ENCODE peak calls at places on chromosomes 13 and 19, in four cellular contexts. U is body of pancreas, R is tibial nerve, X is breast epithelium. F is an unnamed sample. For H3K4me1 and H3K9me3, the result is how much of the 10 kb centered on the place peaks cover.

GRCh38 chr19:28710278-28710677 is 502.7 kb downstream of the UQCRFS1 start:
- DNase-seq in U (no peak), R (no peak), X (no peak), F (no peak)

GRCh38 chr19:46265217-46265828 is 31.5 kb upstream of the HIF3A start:
- DNase-seq in U (peak), R (no peak), X (peak), F (no peak)

GRCh38 chr19:13228561-13228960 is 78.3 kb downstream of the IER2 start:
- DNase-seq in U (no peak), R (no peak), X (no peak), F (no peak)

GRCh38 chr13:30108913-30109237 is 198.5 kb downstream of the KATNAL1 start:
- DNase-seq in U (peak), R (no peak), X (peak), F (no peak)

GRCh38 chr19:7904074-7905020 is 670 bp downstream of the MAP2K7 start:
- DNase-seq in U (no peak), R (no peak), X (peak), F (no peak)

GRCh38 chr19:15426485-15427349 is 7.9 kb upstream of the AKAP8L start:
- DNase-seq in U (no peak), R (no peak), X (no peak), F (no peak)

GRCh38 chr19:34118879-34119748 is 53.2 kb upstream of the LSM14A start:
- DNase-seq in U (no peak), R (no peak), X (no peak), F (no peak)

GRCh38 chr19:32631381-32631780 is 43.6 kb downstream of the ANKRD27 start:
- DNase-seq in U (no peak), R (no peak), X (no peak), F (no peak)

GRCh38 chr19:14957464-14957863 is 16.2 kb downstream of the OR7C2 start:
- DNase-seq in U (no peak), R (no peak), X (no peak), F (no peak)

GRCh38 chr19:55089279-55089944 is 13.7 kb downstream of the EPS8L1 start:
- DNase-seq in U (no peak), R (no peak), X (no peak), F (no peak)

GRCh38 chr19:29992233-29992867 is 50.3 kb downstream of the URI1 start:
- DNase-seq in U (no peak), R (no peak), X (no peak), F (no peak)

GRCh38 chr19:35408284-35409171 is 37.7 kb downstream of the GPR42 start:
- DNase-seq in U (no peak), R (no peak), X (no peak), F (no peak)

GRCh38 chr13:21884965-21885567 is 214.2 kb downstream of the FGF9 start:
- DNase-seq in U (no peak), R (no peak), X (no peak), F (no peak)

GRCh38 chr13:30429235-30429634 is 6.9 kb downstream of the UBE2L5 start:
- DNase-seq in U (no peak), R (no peak), X (no peak), F (no peak)

GRCh38 chr13:40672310-40673060 is 6.0 kb upstream of the FOXO1 start:
- DNase-seq in U (peak), R (no peak), X (no peak), F (no peak)

GRCh38 chr13:33146843-33147611 is 130.8 kb downstream of the KL start:
- DNase-seq in U (no peak), R (no peak), X (no peak), F (no peak)

GRCh38 chr13:76330216-76330615 is 556.0 kb downstream of the KCTD12 start:
- DNase-seq in U (no peak), R (no peak), X (no peak), F (no peak)

GRCh38 chr13:20460744-20461143 is 64.9 kb downstream of the CRYL1 start:
- DNase-seq in U (no peak), R (no peak), X (no peak), F (no peak)

GRCh38 chr13:46040763-46041162 is 11.8 kb downstream of the ZC3H13 start:
- DNase-seq in U (no peak), R (no peak), X (no peak), F (no peak)

GRCh38 chr13:110874508-110874960 is 40.3 kb downstream of the ANKRD10 start:
- DNase-seq in U (peak), R (peak), X (peak), F (peak)
- H3K4me1 ChIP-seq in U (under half), R (under half), X (under half), F (under half)

GRCh38 chr19:56808717-56809392 is 31.7 kb downstream of the PEG3 start:
- DNase-seq in U (no peak), R (no peak), X (no peak), F (no peak)
- H3K9me3 ChIP-seq in U (under half), R (under half), X (under half), F (under half)

GRCh38 chr19:45097776-45098520 is 5.0 kb downstream of the PPP1R37 start:
- DNase-seq in U (peak), R (no peak), X (peak), F (no peak)

GRCh38 chr19:45098521-45099464 is 5.8 kb downstream of the PPP1R37 start:
- DNase-seq in U (peak), R (no peak), X (no peak), F (peak)

GRCh38 chr19:45100202-45100600 is 7.2 kb downstream of the PPP1R37 start:
- DNase-seq in U (no peak), R (no peak), X (no peak), F (no peak)

GRCh38 chr19:45100797-45101196 is 7.8 kb downstream of the PPP1R37 start:
- DNase-seq in U (no peak), R (no peak), X (no peak), F (no peak)

GRCh38 chr19:45099465-45100201 is 6.7 kb downstream of the PPP1R37 start:
- DNase-seq in U (peak), R (no peak), X (no peak), F (no peak)
- H3K27ac ChIP-seq in U (peak), R (no peak), X (peak), F (peak)

GRCh38 chr19:10408511-10409291 is 5.4 kb upstream of the CDC37 start:
- DNase-seq in U (no peak), R (no peak), X (no peak), F (no peak)
- H3K4me1 ChIP-seq in U (under half), R (under half), X (under half), F (under half)

DNA sequence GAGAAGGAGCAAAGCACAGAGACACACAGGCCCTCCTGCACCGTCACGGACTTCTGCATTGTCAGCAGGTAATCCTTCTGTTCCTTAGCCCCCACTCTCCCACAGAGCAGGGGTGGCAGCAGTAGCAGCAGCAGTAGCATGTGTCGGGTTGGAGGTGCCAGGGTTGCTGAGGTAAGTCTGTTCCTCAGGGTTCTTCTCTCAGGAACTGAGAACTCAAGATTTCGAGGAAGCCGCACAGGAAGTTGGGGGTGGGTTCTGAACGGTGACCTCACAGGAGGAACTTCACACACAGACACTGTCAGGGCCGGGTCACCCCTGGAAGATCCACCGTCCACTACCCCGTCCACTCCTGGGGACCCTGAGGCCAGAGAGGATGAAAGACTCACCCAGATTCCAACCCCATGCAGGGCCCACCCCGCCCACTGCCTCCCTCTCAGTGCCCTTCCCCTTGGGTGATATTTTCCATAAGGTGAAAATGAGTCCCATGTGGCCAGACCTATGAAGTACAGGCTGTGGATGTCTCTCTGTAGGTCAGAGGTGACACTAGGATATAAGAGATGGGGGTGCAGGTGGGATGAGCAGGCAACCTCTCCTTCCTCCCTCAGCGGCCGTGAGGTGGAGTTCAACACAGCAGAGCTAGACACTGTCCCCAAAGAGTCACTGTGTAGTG is at the start of gene SIGLEC12:
- DNase-seq in U (no peak), R (no peak), X (no peak), F (peak)
- H3K9me3 ChIP-seq in U (under half), R (under half), X (under half), F (under half)

GRCh38 chr19:18665771-18666202 is 17.7 kb upstream of the CRTC1 start:
- DNase-seq in U (no peak), R (no peak), X (no peak), F (no peak)
- H3K27ac ChIP-seq in U (no peak), R (peak), X (peak), F (no peak)

DNA sequence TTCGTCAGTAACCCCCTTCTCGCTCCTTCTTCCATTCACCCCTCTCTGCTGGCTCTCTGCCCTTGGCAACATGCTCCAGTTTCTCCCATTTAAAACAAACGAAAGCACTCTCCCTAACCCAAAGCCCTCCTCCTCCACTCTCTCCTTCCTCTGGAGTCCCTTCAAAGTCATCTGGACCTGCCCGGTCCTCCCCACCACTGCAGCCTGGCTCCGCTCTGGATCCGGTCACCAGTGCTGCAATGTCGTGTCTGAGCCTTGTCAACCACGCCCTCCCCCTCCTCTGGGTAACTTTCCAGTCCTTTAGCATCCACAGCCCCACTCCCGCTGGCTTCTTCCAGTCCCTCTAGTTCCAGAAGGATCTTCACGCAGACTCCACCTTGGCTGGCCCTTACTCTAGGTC is 55.0 kb downstream of the STK24 start:
- DNase-seq in U (no peak), R (no peak), X (no peak), F (no peak)
- H3K4me1 ChIP-seq in U (half or more), R (under half), X (under half), F (under half)

DNA sequence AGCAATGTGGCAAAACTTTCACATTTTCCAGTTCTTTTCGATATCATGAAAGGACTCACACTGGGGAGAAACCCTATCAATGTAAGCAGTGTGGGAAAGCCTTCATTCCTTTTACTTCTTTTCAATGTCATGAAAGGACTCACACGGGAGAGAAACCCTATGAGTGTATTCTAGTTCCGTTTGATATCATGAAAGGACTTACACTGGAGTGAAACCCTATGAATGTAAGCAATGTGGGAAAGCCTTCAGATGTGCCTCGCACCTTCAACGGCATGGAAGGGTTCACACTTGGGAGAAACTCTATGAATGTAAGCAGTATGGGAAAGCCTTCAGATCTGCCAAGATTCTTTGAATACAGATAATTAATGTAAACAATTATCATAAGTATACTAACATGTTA is 14.5 kb upstream of the ZNF763 start:
- DNase-seq in U (no peak), R (no peak), X (no peak), F (no peak)
- H3K9me3 ChIP-seq in U (under half), R (under half), X (half or more), F (half or more)

F was measured in heart left ventricle.